ENCODE peak calls at places on chromosomes 5 and 9, in five cellular contexts. One of them, this sample, is unnamed.

GRCh38 chr5:169795311-169795710 is 158.2 kb downstream of the DOCK2 start:
- DNase-seq in H1: no peak
- DNase-seq in trophoblast cell: no peak
- DNase-seq in neuronal stem cell: no peak
- DNase-seq in mesenchymal stem cell: no peak
- DNase-seq in this sample: no peak

GRCh38 chr5:14665110-14665822 is 748 bp downstream of the OTULIN start:
- DNase-seq in mesenchymal stem cell: peak; percentile 41
- DNase-seq in H1: no peak
- DNase-seq in neuronal stem cell: peak; percentile 26
- DNase-seq in trophoblast cell: no peak
- DNase-seq in this sample: peak; percentile 48

GRCh38 chr5:33808699-33809098 is 83.1 kb downstream of the ADAMTS12 start:
- DNase-seq in trophoblast cell: no peak
- DNase-seq in neuronal stem cell: no peak
- DNase-seq in mesenchymal stem cell: peak; percentile 83
- DNase-seq in H1: no peak
- DNase-seq in this sample: no peak

GRCh38 chr5:143924311-143924710 is 112.3 kb downstream of the HMHB1 start:
- DNase-seq in neuronal stem cell: no peak
- DNase-seq in trophoblast cell: no peak
- DNase-seq in mesenchymal stem cell: no peak
- DNase-seq in H1: no peak
- DNase-seq in this sample: no peak

GRCh38 chr9:135905380-135906282 is 1.7 kb downstream of the CAMSAP1 start:
- DNase-seq in H1: no peak
- DNase-seq in trophoblast cell: peak; percentile 59
- DNase-seq in mesenchymal stem cell: peak; percentile 69
- DNase-seq in neuronal stem cell: no peak
- DNase-seq in this sample: no peak

GRCh38 chr5:179795049-179795862 is 1.5 kb downstream of the LTC4S start:
- DNase-seq in mesenchymal stem cell: no peak
- DNase-seq in neuronal stem cell: no peak
- DNase-seq in trophoblast cell: peak; percentile 27
- DNase-seq in H1: no peak
- DNase-seq in this sample: peak; percentile 84

GRCh38 chr9:94721754-94722153 is 4.7 kb upstream of the AOPEP start:
- DNase-seq in trophoblast cell: no peak
- DNase-seq in neuronal stem cell: no peak
- DNase-seq in H1: no peak
- DNase-seq in mesenchymal stem cell: no peak
- DNase-seq in this sample: no peak

GRCh38 chr5:132279801-132280200 is 14.4 kb upstream of the SLC22A4 start:
- DNase-seq in H1: no peak
- DNase-seq in neuronal stem cell: no peak
- DNase-seq in mesenchymal stem cell: no peak
- DNase-seq in trophoblast cell: no peak
- DNase-seq in this sample: no peak

GRCh38 chr5:96896806-96897205 is 20.5 kb downstream of the ERAP2 start:
- DNase-seq in trophoblast cell: no peak
- DNase-seq in H1: no peak
- DNase-seq in mesenchymal stem cell: no peak
- DNase-seq in neuronal stem cell: no peak
- DNase-seq in this sample: no peak

GRCh38 chr9:98168952-98169488 is 23.4 kb downstream of the CORO2A start:
- DNase-seq in neuronal stem cell: no peak
- DNase-seq in trophoblast cell: no peak
- DNase-seq in mesenchymal stem cell: peak; percentile 26
- DNase-seq in H1: no peak
- DNase-seq in this sample: peak; percentile 80

GRCh38 chr9:120892748-120893584 is 16.0 kb upstream of the PHF19 start:
- DNase-seq in neuronal stem cell: no peak
- DNase-seq in H1: no peak
- DNase-seq in trophoblast cell: no peak
- DNase-seq in mesenchymal stem cell: peak; percentile 31
- DNase-seq in this sample: no peak

GRCh38 chr5:155482428-155482827 is 468.9 kb downstream of the KIF4B start:
- DNase-seq in neuronal stem cell: no peak
- DNase-seq in mesenchymal stem cell: no peak
- DNase-seq in H1: no peak
- DNase-seq in trophoblast cell: no peak
- DNase-seq in this sample: no peak

GRCh38 chr5:17228833-17229291 is 11.4 kb downstream of the BASP1 start:
- DNase-seq in trophoblast cell: no peak
- DNase-seq in neuronal stem cell: no peak
- DNase-seq in H1: no peak
- DNase-seq in mesenchymal stem cell: peak; percentile 52
- DNase-seq in this sample: no peak

GRCh38 chr5:35230043-35230611 is at the start of gene PRLR:
- DNase-seq in H1: no peak
- DNase-seq in trophoblast cell: peak; percentile 73
- DNase-seq in mesenchymal stem cell: peak; percentile 40
- DNase-seq in neuronal stem cell: no peak
- DNase-seq in this sample: peak; percentile 42

GRCh38 chr9:32843295-32843694 is 60.0 kb downstream of the TMEM215 start:
- DNase-seq in neuronal stem cell: no peak
- DNase-seq in H1: no peak
- DNase-seq in trophoblast cell: no peak
- DNase-seq in mesenchymal stem cell: no peak
- DNase-seq in this sample: no peak

GRCh38 chr5:99177796-99178195 is 249.0 kb upstream of the CHD1 start:
- DNase-seq in mesenchymal stem cell: no peak
- DNase-seq in trophoblast cell: no peak
- DNase-seq in neuronal stem cell: no peak
- DNase-seq in H1: no peak
- DNase-seq in this sample: no peak

GRCh38 chr5:141908796-141909195 is 14.9 kb upstream of the DELE1 start:
- DNase-seq in H1: no peak
- DNase-seq in trophoblast cell: no peak
- DNase-seq in mesenchymal stem cell: no peak
- DNase-seq in neuronal stem cell: no peak
- DNase-seq in this sample: no peak

GRCh38 chr9:18343799-18344198 is 130.2 kb upstream of the ADAMTSL1 start:
- DNase-seq in mesenchymal stem cell: peak; percentile 47
- DNase-seq in H1: no peak
- DNase-seq in neuronal stem cell: no peak
- DNase-seq in trophoblast cell: no peak
- DNase-seq in this sample: no peak

GRCh38 chr5:151286246-151286645 is 17.3 kb downstream of the SLC36A3 start:
- DNase-seq in neuronal stem cell: no peak
- DNase-seq in trophoblast cell: peak; percentile 91
- DNase-seq in mesenchymal stem cell: no peak
- DNase-seq in H1: no peak
- DNase-seq in this sample: no peak

GRCh38 chr9:86767373-86767772 is 179.9 kb downstream of the GAS1 start:
- DNase-seq in neuronal stem cell: no peak
- DNase-seq in mesenchymal stem cell: no peak
- DNase-seq in trophoblast cell: peak; percentile 59
- DNase-seq in H1: no peak
- DNase-seq in this sample: no peak

GRCh38 chr5:135212361-135213033 is 178.5 kb upstream of the PITX1 start:
- DNase-seq in trophoblast cell: no peak
- DNase-seq in mesenchymal stem cell: no peak
- DNase-seq in neuronal stem cell: no peak
- DNase-seq in H1: no peak
- DNase-seq in this sample: peak; percentile 12

GRCh38 chr5:135209495-135209837 is 175.4 kb upstream of the PITX1 start:
- DNase-seq in H1: no peak
- DNase-seq in mesenchymal stem cell: no peak
- DNase-seq in trophoblast cell: no peak
- DNase-seq in neuronal stem cell: no peak
- DNase-seq in this sample: peak; percentile 7

GRCh38 chr5:135211791-135212190 is 177.8 kb upstream of the PITX1 start:
- DNase-seq in H1: no peak
- DNase-seq in neuronal stem cell: no peak
- DNase-seq in mesenchymal stem cell: no peak
- DNase-seq in trophoblast cell: no peak
- DNase-seq in this sample: no peak

GRCh38 chr5:135210286-135211055 is 176.4 kb upstream of the PITX1 start:
- DNase-seq in mesenchymal stem cell: no peak
- DNase-seq in neuronal stem cell: no peak
- DNase-seq in trophoblast cell: no peak
- DNase-seq in H1: no peak
- DNase-seq in this sample: peak; percentile 9

DNA sequence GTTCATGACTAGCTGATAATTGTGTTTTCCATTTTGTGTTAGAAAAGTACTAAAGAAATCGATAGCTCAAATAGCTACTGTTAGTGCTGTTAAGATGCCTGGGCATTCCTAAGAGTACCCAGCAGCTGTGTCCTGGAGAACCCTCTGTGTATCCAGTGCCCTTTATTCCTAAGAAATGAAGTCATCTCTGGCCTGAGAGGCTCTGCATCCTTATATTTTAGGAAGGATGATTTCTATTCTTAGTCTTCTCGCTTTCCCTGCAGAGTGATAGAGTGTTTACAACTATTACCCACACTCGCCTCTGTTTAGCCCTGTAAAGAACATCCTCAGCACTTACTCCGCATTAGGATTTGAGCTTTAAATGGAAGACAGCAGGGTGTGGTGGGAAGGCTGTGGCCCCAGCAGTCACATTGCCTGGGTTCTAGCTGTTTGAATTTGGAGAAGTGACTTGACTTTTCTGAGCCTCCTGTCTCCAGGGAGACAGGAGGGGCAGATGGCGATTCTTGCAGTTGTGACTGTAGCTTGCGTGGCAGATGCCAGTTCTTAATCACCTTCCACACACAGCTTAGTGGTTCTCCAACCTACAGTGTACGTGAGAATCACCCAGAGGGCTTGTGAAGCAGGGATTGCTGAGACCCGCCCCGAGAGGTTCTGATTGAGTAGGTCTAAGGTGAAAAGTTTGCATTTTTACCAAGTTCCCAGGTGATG is 177.2 kb upstream of the PITX1 start:
- DNase-seq in neuronal stem cell: no peak
- DNase-seq in mesenchymal stem cell: peak; percentile 50
- DNase-seq in H1: no peak
- DNase-seq in trophoblast cell: no peak
- DNase-seq in this sample: no peak
- H2BK5ac ChIP-seq in neuronal stem cell: no peak overlapping the region
- H2BK5ac ChIP-seq in mesenchymal stem cell: no peak overlapping the region
- H2BK5ac ChIP-seq in H1: no peak overlapping the region
- H2BK5ac ChIP-seq in trophoblast cell: no peak overlapping the region
- H2BK5ac ChIP-seq in this sample: no peak overlapping the region

DNA sequence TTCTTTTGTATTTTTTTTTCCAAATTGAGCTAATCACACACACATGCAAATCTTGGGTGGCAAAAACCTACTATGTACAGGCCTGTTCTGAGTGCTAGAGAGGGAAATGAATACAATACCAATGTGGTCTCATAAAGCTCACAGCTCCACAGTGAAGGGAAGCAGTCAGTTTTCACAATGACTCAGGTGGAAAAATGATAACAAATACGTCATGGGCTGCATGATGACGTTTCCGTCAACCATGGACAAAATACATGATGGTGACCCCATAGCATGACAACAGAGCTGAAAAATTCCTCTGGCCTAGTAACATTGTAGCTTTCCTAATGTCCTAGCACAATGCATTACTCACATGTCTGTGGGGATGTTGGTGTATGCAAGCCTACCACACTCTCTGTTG is 252.5 kb downstream of the TRIM32 start:
- DNase-seq in trophoblast cell: peak; percentile 84
- DNase-seq in neuronal stem cell: no peak
- DNase-seq in H1: no peak
- DNase-seq in mesenchymal stem cell: peak; percentile 35
- DNase-seq in this sample: no peak
- H2BK12ac ChIP-seq in trophoblast cell: no peak overlapping the region
- H2BK12ac ChIP-seq in neuronal stem cell: no peak overlapping the region
- H2BK12ac ChIP-seq in H1: no peak overlapping the region
- H2BK12ac ChIP-seq in mesenchymal stem cell: no peak overlapping the region
- H2BK12ac ChIP-seq in this sample: no peak overlapping the region

GRCh38 chr9:15510789-15511575 is at the start of gene PSIP1:
- DNase-seq in H1: peak; percentile 69
- DNase-seq in mesenchymal stem cell: peak; percentile 89
- DNase-seq in neuronal stem cell: peak; percentile 88
- DNase-seq in trophoblast cell: peak; percentile 61
- DNase-seq in this sample: peak; percentile 84
- H2BK5ac ChIP-seq in H1: peak within 1 kb of the TSS; percentile 99
- H2BK5ac ChIP-seq in mesenchymal stem cell: peak within 1 kb of the TSS; percentile 99
- H2BK5ac ChIP-seq in neuronal stem cell: peak within 1 kb of the TSS; percentile 96
- H2BK5ac ChIP-seq in trophoblast cell: peak within 1 kb of the TSS; percentile 91
- H2BK5ac ChIP-seq in this sample: peak within 1 kb of the TSS; percentile 85

GRCh38 chr5:73834693-73835092 is 208.7 kb downstream of the ARHGEF28 start:
- DNase-seq in neuronal stem cell: no peak
- DNase-seq in trophoblast cell: peak; percentile 21
- DNase-seq in mesenchymal stem cell: no peak
- DNase-seq in H1: no peak
- DNase-seq in this sample: no peak
- H2BK12ac ChIP-seq in neuronal stem cell: no peak overlapping the region
- H2BK12ac ChIP-seq in trophoblast cell: no peak overlapping the region
- H2BK12ac ChIP-seq in mesenchymal stem cell: no peak overlapping the region
- H2BK12ac ChIP-seq in H1: no peak overlapping the region
- H2BK12ac ChIP-seq in this sample: no peak overlapping the region

GRCh38 chr9:81058776-81059175 is 630.6 kb downstream of the TLE1 start:
- DNase-seq in H1: no peak
- DNase-seq in trophoblast cell: no peak
- DNase-seq in mesenchymal stem cell: no peak
- DNase-seq in neuronal stem cell: no peak
- DNase-seq in this sample: no peak
- H2BK5ac ChIP-seq in H1: no peak overlapping the region
- H2BK5ac ChIP-seq in trophoblast cell: no peak overlapping the region
- H2BK5ac ChIP-seq in mesenchymal stem cell: no peak overlapping the region
- H2BK5ac ChIP-seq in neuronal stem cell: no peak overlapping the region
- H2BK5ac ChIP-seq in this sample: no peak overlapping the region